ENCODE peak calls at places on chromosome 4, in five cellular contexts. V is mucosa of descending colon; M is activated T-helper 17 cell treated with anti-CD3 and anti-CD28 coated beads, Interleukin-2, amount 50 U/mL, for 72 hours; Y is foreskin keratinocyte; A is CD8-positive, alpha-beta T cell. G is an unnamed sample.

GRCh38 chr4:98242538-98242937 is 18.6 kb upstream of the RAP1GDS1 start:
- ATAC-seq in V (no peak), M (no peak), Y (peak; percentile 88), A (no peak), G (peak; percentile 90)

GRCh38 chr4:23368081-23368697 is 521.7 kb downstream of the PPARGC1A start:
- ATAC-seq in V (peak; percentile 89), M (no peak), Y (no peak), A (no peak), G (no peak)

GRCh38 chr4:41525129-41525528 is 12.8 kb upstream of the LIMCH1 start:
- ATAC-seq in V (no peak), M (no peak), Y (peak; percentile 94), A (no peak), G (no peak)

GRCh38 chr4:48103483-48104139 is 30.4 kb downstream of the TXK start:
- ATAC-seq in V (peak; percentile 64), M (peak; percentile 93), Y (no peak), A (no peak), G (no peak)

GRCh38 chr4:6464842-6465588 is 7.4 kb downstream of the PPP2R2C start:
- ATAC-seq in V (no peak), M (no peak), Y (no peak), A (no peak), G (no peak)

GRCh38 chr4:53520114-53520513 is 71.2 kb downstream of the LNX1 start:
- ATAC-seq in V (no peak), M (no peak), Y (no peak), A (no peak), G (no peak)

GRCh38 chr4:85808864-85809263 is 333.9 kb downstream of the ARHGAP24 start:
- ATAC-seq in V (no peak), M (no peak), Y (no peak), A (no peak), G (no peak)

GRCh38 chr4:120083152-120083551 is 16.5 kb upstream of the MAD2L1 start:
- ATAC-seq in V (no peak), M (no peak), Y (no peak), A (no peak), G (no peak)

GRCh38 chr4:155929833-155930232 is 23.8 kb downstream of the CTSO start:
- ATAC-seq in V (no peak), M (no peak), Y (no peak), A (no peak), G (no peak)

GRCh38 chr4:1512738-1513660 is 106.8 kb upstream of the NKX1-1 start:
- ATAC-seq in V (peak; percentile 91), M (peak; percentile 59), Y (peak; percentile 54), A (peak; percentile 52), G (peak; percentile 80)

GRCh38 chr4:874971-875817 is 49.3 kb upstream of the CPLX1 start:
- ATAC-seq in V (no peak), M (no peak), Y (no peak), A (no peak), G (no peak)

GRCh38 chr4:152159773-152160172 is 376.1 kb downstream of the FBXW7 start:
- ATAC-seq in V (no peak), M (no peak), Y (no peak), A (no peak), G (no peak)

GRCh38 chr4:137952116-137952515 is 290.0 kb downstream of the SLC7A11 start:
- ATAC-seq in V (no peak), M (no peak), Y (no peak), A (no peak), G (no peak)

GRCh38 chr4:186759990-186760389 is 36.3 kb upstream of the FAT1 start:
- ATAC-seq in V (no peak), M (no peak), Y (no peak), A (no peak), G (no peak)

GRCh38 chr4:20085653-20086052 is 166.1 kb upstream of the SLIT2 start:
- ATAC-seq in V (no peak), M (no peak), Y (no peak), A (no peak), G (no peak)